ENCODE peak calls at places on chromosomes 16 and 17, in ten cellular contexts. I is keratinocyte, G is aorta, K is lower lobe of right lung, Q is IMR-90, F is heart right ventricle, X is astrocyte, E is breast epithelium, D is ascending aorta, J is GM23248. P is an unnamed sample. For H3K4me1, the result is how much of the 10 kb centered on the place peaks cover.

GRCh38 chr17:55570360-55570759 is 59.1 kb upstream of the SMIM36 start:
- DNase-seq in K (no peak), E (no peak), G (no peak), X (no peak), J (peak), Q (no peak), D (no peak), I (no peak), F (no peak), P (no peak)

GRCh38 chr17:82548681-82549303 is 29.3 kb downstream of the FOXK2 start:
- DNase-seq in D (no peak), K (peak), E (no peak), X (no peak), I (no peak), J (no peak), F (peak), G (no peak), Q (no peak), P (no peak)

GRCh38 chr17:49703557-49704277 is 4.0 kb downstream of the SLC35B1 start:
- DNase-seq in F (no peak), X (peak), I (no peak), Q (peak), D (no peak), J (peak), K (no peak), E (peak), G (no peak), P (peak)

GRCh38 chr16:14172200-14172805 is 101.2 kb downstream of the MRTFB start:
- DNase-seq in D (no peak), J (peak), E (no peak), X (peak), K (no peak), F (no peak), Q (peak), G (no peak), I (no peak), P (no peak)

GRCh38 chr17:7001562-7001961 is 5.7 kb downstream of the ALOX12 start:
- DNase-seq in E (no peak), J (peak), X (no peak), D (no peak), K (no peak), Q (no peak), I (no peak), F (no peak), G (peak), P (no peak)

GRCh38 chr16:63877401-63877800 is 1244.5 kb downstream of the CDH11 start:
- DNase-seq in X (no peak), G (no peak), E (no peak), J (no peak), Q (no peak), D (no peak), I (no peak), F (no peak), K (no peak), P (peak)

GRCh38 chr16:74025-74424 is 1.6 kb upstream of the RHBDF1 start:
- DNase-seq in F (peak), G (no peak), J (no peak), I (no peak), Q (no peak), K (no peak), D (no peak), E (no peak), X (no peak), P (no peak)

GRCh38 chr16:55703003-55704001 is 47.5 kb downstream of the SLC6A2 start:
- DNase-seq in E (no peak), Q (peak), X (peak), K (no peak), G (no peak), F (peak), I (no peak), J (peak), D (no peak), P (peak)

GRCh38 chr17:3003401-3004149 is 59.8 kb downstream of the OR1D5 start:
- DNase-seq in K (peak), E (peak), X (no peak), F (peak), D (peak), I (no peak), G (no peak), J (no peak), Q (no peak), P (peak)

GRCh38 chr16:88059701-88060386 is 108.6 kb downstream of the BANP start:
- DNase-seq in E (no peak), F (no peak), D (no peak), I (no peak), K (no peak), Q (no peak), G (peak), J (no peak), X (no peak), P (no peak)

GRCh38 chr17:10875984-10876555 is 38.2 kb upstream of the PIRT start:
- DNase-seq in Q (peak), K (no peak), X (peak), I (no peak), J (peak), E (no peak), F (peak), G (no peak), D (no peak), P (peak)

GRCh38 chr16:88264641-88265285 is 118.0 kb upstream of the ZNF469 start:
- DNase-seq in F (peak), X (peak), J (peak), E (peak), D (peak), I (peak), K (peak), G (peak), Q (peak), P (no peak)

GRCh38 chr16:67936876-67937605 is 391 bp upstream of the PSMB10 start:
- DNase-seq in F (peak), I (no peak), Q (no peak), K (no peak), G (peak), X (no peak), D (peak), J (peak), E (peak), P (peak)

GRCh38 chr17:2070241-2071023 is 15.5 kb downstream of the HIC1 start:
- DNase-seq in D (no peak), G (peak), Q (no peak), X (no peak), J (no peak), I (no peak), K (no peak), F (no peak), E (no peak), P (peak)

GRCh38 chr17:48909796-48910195 is 1.6 kb downstream of the UBE2Z start:
- DNase-seq in Q (peak), E (no peak), I (no peak), J (peak), F (no peak), X (peak), G (no peak), K (no peak), D (no peak), P (no peak)

GRCh38 chr17:31722251-31723056 is 136.6 kb downstream of the COPRS start:
- DNase-seq in Q (peak), F (peak), I (no peak), G (no peak), D (no peak), J (peak), K (no peak), E (no peak), X (peak), P (no peak)

GRCh38 chr16:11047057-11047456 is 102.7 kb downstream of the CLEC16A start:
- DNase-seq in Q (peak), G (no peak), J (peak), D (no peak), K (no peak), I (no peak), E (no peak), X (peak), F (no peak), P (no peak)

GRCh38 chr17:82881292-82881823 is 41.5 kb upstream of the ZNF750 start:
- DNase-seq in G (no peak), X (no peak), I (no peak), D (no peak), J (no peak), Q (no peak), K (peak), F (no peak), E (no peak), P (no peak)

GRCh38 chr17:4953461-4953961 is 2.6 kb downstream of the ENO3 start:
- DNase-seq in K (no peak), X (peak), J (peak), Q (peak), I (no peak), F (no peak), E (no peak), D (peak), G (no peak), P (no peak)

GRCh38 chr17:80137131-80137530 is 9.8 kb downstream of the EIF4A3 start:
- DNase-seq in D (no peak), G (no peak), J (no peak), F (no peak), K (no peak), E (no peak), Q (no peak), X (no peak), I (no peak), P (no peak)

GRCh38 chr17:34420254-34420766 is 57.3 kb upstream of the CCL1 start:
- DNase-seq in I (peak), K (peak), Q (peak), G (no peak), E (peak), J (peak), F (peak), D (no peak), X (peak), P (peak)

GRCh38 chr17:38590988-38591758 is 14.6 kb downstream of the SRCIN1 start:
- DNase-seq in J (peak), K (peak), I (no peak), X (no peak), D (no peak), G (no peak), Q (no peak), F (no peak), E (peak), P (peak)

GRCh38 chr16:2953706-2954105 is 10.4 kb upstream of the KREMEN2 start:
- DNase-seq in X (no peak), E (no peak), Q (no peak), I (no peak), G (no peak), D (no peak), K (no peak), F (no peak), J (no peak), P (peak)

DNA sequence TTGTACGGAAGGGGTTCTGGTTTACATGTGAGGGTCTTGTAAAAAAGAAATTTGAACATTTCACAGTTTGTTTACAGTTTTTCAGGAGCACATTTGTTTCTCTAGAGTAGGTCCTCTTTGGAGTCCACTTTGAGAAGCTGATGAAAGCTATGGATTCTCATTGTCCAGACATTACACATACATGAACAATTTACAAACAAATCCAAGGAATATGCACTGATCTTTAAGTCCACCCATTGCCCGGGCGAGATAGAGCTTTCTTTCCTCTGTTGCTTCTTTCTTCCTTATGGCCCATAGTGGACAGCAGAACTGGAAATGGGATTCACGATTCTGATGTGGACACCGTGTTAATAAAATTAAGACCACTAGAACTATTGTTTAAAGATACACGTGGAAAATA is 1.9 kb downstream of the DCAF7 start:
- DNase-seq in F (no peak), G (no peak), E (peak), J (peak), D (no peak), X (no peak), Q (peak), K (no peak), I (no peak), P (no peak)
- H3K4me1 ChIP-seq in F (half or more), G (under half), E (under half), J (under half), D (under half), X (under half), Q (under half), K (half or more), I (under half), P (under half)

GRCh38 chr16:30407794-30408534 is 558 bp downstream of the ZNF771 start:
- DNase-seq in Q (no peak), F (no peak), K (no peak), J (peak), I (no peak), X (no peak), D (no peak), G (no peak), E (no peak), P (peak)

GRCh38 chr16:30406911-30407793 is at the start of gene ZNF771:
- DNase-seq in G (peak), X (peak), F (peak), D (peak), E (peak), K (peak), J (peak), I (no peak), Q (peak), P (peak)

GRCh38 chr16:30413116-30413806 is 5.9 kb downstream of the ZNF771 start:
- DNase-seq in D (no peak), F (no peak), G (no peak), J (no peak), I (no peak), X (no peak), Q (no peak), K (no peak), E (no peak), P (no peak)

GRCh38 chr16:30414159-30414558 is 6.8 kb downstream of the ZNF771 start:
- DNase-seq in X (no peak), Q (no peak), I (no peak), G (no peak), E (no peak), K (no peak), F (no peak), D (no peak), J (no peak), P (no peak)

DNA sequence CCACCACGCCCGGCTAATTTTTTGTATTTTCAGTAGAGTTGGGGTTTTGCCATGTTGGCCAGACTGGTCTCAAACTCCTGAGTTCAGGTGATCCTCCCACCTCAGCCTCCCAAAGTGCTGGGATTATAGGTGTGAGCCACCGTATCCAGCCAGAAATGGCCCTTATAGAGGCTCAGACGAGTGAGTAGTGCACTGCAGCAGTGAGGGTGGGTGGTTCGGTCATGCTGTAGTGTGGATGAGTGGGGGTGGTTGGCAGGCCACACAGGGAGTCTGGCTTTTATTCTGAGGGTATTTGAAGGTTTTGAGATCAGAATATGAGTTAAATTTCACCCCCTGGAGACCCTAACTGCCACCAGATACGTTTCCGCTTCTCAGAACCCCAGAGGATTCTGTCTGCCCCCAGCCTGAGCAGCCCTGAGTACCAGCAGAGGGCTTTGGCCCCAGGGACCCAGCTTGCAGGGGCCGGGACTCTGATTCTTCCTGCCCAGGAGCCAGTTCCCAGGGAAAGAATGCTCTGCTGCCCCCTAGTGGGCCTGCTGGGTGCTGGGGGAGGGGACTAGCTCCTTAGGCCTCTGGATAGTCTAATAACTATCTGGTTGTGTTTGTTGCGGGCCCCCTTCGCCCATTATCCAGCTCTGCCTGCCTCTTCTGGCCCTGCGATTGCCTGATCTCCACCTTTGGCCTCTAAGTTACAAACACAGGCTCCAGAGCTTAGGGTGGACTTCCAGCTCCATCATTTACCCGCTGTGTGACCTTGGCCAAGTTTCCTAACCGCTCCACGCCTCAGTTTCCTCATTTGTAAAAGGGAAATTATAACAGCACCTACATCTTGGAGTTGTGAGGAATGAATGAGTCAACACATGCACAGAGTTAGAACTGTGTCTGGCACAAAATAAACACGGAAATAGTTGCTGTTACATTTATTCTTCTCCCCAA is 2.0 kb downstream of the ZNF771 start:
- DNase-seq in D (peak), J (peak), K (peak), Q (peak), G (peak), E (peak), F (peak), X (peak), I (no peak), P (peak)
- H3K27ac ChIP-seq in D (peak), J (peak), K (peak), Q (peak), G (no peak), E (peak), F (peak), X (no peak), I (no peak), P (peak)

DNA sequence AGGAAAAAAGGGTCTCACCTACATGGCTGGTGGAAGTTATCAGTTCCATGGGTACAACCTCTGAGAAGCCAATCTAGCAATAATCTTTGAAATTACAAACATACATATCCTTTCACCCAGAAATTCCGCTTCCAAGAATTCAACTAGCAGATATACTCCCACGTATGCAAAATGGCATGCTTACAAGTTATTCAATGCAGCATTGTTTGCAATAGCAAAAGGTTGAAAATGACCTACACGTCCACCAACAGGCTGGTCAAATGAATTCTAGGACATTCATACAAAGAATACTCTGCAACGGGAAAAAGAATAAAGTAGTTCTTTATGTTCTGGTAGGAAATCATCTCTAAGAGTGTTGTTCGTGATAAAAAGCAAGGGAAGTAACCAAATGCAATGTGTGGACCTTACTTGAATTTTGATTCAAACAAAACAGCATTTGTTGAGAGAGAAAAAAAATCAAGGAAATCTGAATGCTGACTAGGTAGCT is 63.7 kb upstream of the NLK start:
- DNase-seq in G (no peak), I (no peak), E (no peak), K (no peak), X (peak), F (no peak), J (no peak), Q (peak), D (no peak), P (no peak)
- H3K4me1 ChIP-seq in G (under half), I (under half), E (under half), K (under half), X (under half), F (under half), J (under half), Q (under half), D (under half), P (under half)

DNA sequence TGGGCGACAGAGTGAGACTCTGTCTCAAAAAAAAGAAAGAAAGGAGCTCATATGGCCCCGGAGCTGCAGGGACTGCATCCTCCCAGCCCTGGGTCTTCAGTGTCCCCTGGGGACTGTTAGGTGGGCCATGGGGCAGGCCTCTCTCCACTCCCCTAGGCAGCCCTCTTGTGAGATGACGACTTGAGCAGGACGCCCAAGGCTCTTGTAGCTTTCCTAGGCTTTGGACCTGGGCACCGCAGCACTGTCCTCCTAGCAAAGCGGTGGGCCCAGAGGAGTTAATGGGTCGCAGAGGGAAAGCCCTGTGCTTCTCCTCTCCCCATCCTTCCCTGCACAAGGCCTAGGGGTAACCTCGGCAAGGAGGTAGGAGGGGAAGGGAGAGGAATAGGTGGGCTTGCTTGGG is 202.2 kb downstream of the NTN1 start:
- DNase-seq in J (no peak), I (no peak), E (no peak), X (no peak), F (no peak), D (no peak), G (no peak), K (no peak), Q (no peak), P (no peak)
- H3K27ac ChIP-seq in J (no peak), I (no peak), E (no peak), X (no peak), F (no peak), D (no peak), G (no peak), K (no peak), Q (no peak), P (no peak)

GRCh38 chr17:73291260-73291801 is 20.5 kb downstream of the CDC42EP4 start:
- DNase-seq in F (peak), J (peak), X (peak), G (peak), Q (peak), E (no peak), I (no peak), D (peak), K (peak), P (no peak)
- H3K4me1 ChIP-seq in F (half or more), J (half or more), X (half or more), G (under half), Q (under half), E (under half), I (under half), D (under half), K (half or more), P (under half)

DNA sequence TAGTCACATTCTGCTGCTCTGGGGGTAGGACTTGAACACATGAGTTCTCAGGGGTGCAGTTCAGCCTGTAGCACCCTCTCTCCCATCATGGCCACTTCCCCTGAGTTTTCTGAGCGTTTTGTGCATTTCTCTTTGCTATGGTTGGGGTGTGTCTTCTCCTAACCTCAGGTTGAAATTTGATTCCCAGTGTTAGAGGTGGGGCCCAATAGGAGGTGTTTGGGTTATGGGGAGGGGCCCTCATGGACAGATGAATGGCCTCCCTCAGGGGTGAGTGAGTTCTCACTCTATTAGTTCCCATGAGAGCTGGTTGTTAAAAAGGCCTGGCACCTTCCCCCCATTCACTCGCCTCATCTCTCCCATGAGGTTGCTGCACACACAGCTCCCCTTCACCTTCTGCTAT is 101.1 kb downstream of the FOXL1 start:
- DNase-seq in I (no peak), X (no peak), E (no peak), G (no peak), K (no peak), D (no peak), Q (no peak), F (no peak), J (no peak), P (no peak)
- H3K27ac ChIP-seq in I (no peak), X (peak), E (peak), G (peak), K (no peak), D (peak), Q (no peak), F (peak), J (peak), P (no peak)

DNA sequence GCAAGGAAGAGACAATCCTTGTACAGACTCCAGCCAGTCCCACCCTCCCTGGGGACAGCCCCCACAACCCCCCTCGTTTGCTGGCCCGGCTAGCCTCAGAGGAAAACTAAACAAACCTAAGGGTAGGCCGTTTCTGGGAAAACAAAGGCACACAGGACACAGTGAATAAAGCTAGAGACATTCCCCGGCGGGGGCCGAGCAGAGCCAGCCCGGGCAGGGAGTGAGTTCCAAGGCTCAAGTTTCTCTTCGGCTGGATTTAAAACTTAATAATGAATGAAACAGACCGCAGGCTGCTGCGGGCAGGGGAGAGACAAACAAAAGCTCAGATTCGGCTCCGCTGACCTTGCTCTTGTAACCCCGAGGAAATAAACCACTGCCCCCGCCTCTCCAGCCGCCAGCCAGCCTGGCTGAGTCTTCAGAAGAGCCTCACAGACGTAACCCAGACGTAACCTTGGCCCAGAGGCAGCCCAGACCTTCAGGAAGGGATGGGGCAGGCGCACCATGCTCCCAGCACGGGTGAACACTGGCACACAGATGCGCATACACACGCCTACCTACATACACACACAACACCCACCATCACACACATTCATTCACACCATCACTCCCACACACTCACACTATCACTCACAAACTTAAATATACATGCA is 216.0 kb downstream of the ZNF423 start:
- DNase-seq in X (peak), Q (peak), J (no peak), K (no peak), E (no peak), G (peak), I (no peak), F (peak), D (no peak), P (no peak)
- H3K4me1 ChIP-seq in X (under half), Q (under half), J (under half), K (under half), E (under half), G (under half), I (under half), F (half or more), D (under half), P (under half)

P was measured in Karpas-422.